ENCODE peak calls at places on chromosomes 1 and 21, in six cellular contexts. W is activated CD4-positive, alpha-beta T cell treated with anti-CD3 and anti-CD28 coated beads, Interleukin-2, amount 50 U/mL, for 1 hour; A is germinal center; N is heart right ventricle; Y is EH; G is neural crest cell. X is an unnamed sample.

GRCh38 chr1:226938903-226939438 is 1.1 kb upstream of the COQ8A start:
- DNase-seq in N (no peak), Y (peak), W (no peak), G (no peak), A (no peak), X (no peak)

GRCh38 chr1:21490774-21491482 is 18.3 kb upstream of the ALPL start:
- DNase-seq in A (no peak), W (no peak), Y (peak), G (no peak), N (no peak), X (no peak)

GRCh38 chr1:1137256-1138045 is 21.6 kb upstream of the C1orf159 start:
- DNase-seq in A (peak), W (peak), N (no peak), G (no peak), Y (no peak), X (peak)

GRCh38 chr1:181159451-181160151 is 71.1 kb downstream of the IER5 start:
- DNase-seq in A (no peak), W (peak), N (no peak), G (no peak), Y (peak), X (no peak)

GRCh38 chr1:151989131-151989868 is 4.4 kb downstream of the S100A10 start:
- DNase-seq in G (no peak), A (no peak), W (peak), N (peak), Y (peak), X (no peak)

GRCh38 chr1:158285756-158286241 is 3.9 kb upstream of the CD1C start:
- DNase-seq in Y (peak), W (no peak), N (no peak), A (peak), G (no peak), X (peak)

GRCh38 chr1:115302390-115302961 is 35.6 kb downstream of the NGF start:
- DNase-seq in A (no peak), G (no peak), N (no peak), W (no peak), Y (peak), X (no peak)

GRCh38 chr1:45620588-45621500 is 3.0 kb downstream of the CCDC17 start:
- DNase-seq in W (no peak), Y (no peak), A (no peak), G (no peak), N (no peak), X (no peak)

GRCh38 chr1:222546548-222547259 is 1.2 kb downstream of the HHIPL2 start:
- DNase-seq in Y (peak), N (no peak), A (no peak), W (no peak), G (no peak), X (no peak)

GRCh38 chr1:21264913-21265312 is 25.4 kb downstream of the ECE1 start:
- DNase-seq in G (no peak), A (no peak), W (no peak), Y (peak), N (no peak), X (no peak)

GRCh38 chr1:20359451-20360330 is 69.0 kb downstream of the VWA5B1 start:
- DNase-seq in Y (no peak), A (no peak), W (no peak), N (no peak), G (no peak), X (no peak)

GRCh38 chr1:91651671-91652071 is 151.0 kb downstream of the CDC7 start:
- DNase-seq in W (no peak), A (no peak), Y (peak), N (peak), G (no peak), X (no peak)

GRCh38 chr21:43304206-43304605 is 122.7 kb downstream of the SIK1 start:
- DNase-seq in N (no peak), W (no peak), G (no peak), Y (no peak), A (no peak), X (no peak)

GRCh38 chr1:211811848-211812247 is 18.7 kb downstream of the LPGAT1 start:
- DNase-seq in A (no peak), Y (no peak), N (no peak), W (no peak), G (no peak), X (no peak)

GRCh38 chr1:20473894-20474293 is 12.1 kb downstream of the CAMK2N1 start:
- DNase-seq in A (no peak), Y (no peak), N (no peak), W (no peak), G (no peak), X (no peak)

GRCh38 chr1:151839457-151840409 is at the start of gene C2CD4D:
- DNase-seq in G (peak), A (peak), W (peak), N (peak), Y (no peak), X (peak)

GRCh38 chr1:40389871-40390560 is 16.5 kb downstream of the SMAP2 start:
- DNase-seq in G (no peak), W (no peak), N (no peak), Y (peak), A (no peak), X (no peak)

GRCh38 chr1:201516511-201517127 is 9.7 kb upstream of the CSRP1 start:
- DNase-seq in Y (no peak), N (no peak), G (no peak), W (no peak), A (no peak), X (no peak)

GRCh38 chr1:201137579-201138310 is 10.8 kb upstream of the ASCL5 start:
- DNase-seq in A (no peak), Y (peak), G (no peak), W (no peak), N (peak), X (no peak)

GRCh38 chr1:167627615-167627864 is 2.5 kb upstream of the RCSD1 start:
- DNase-seq in G (no peak), W (no peak), A (peak), Y (no peak), N (no peak), X (no peak)

GRCh38 chr1:205199931-205200299 is 11.6 kb downstream of the DSTYK start:
- DNase-seq in Y (no peak), G (no peak), W (no peak), A (no peak), N (no peak), X (no peak)

GRCh38 chr1:28865997-28866650 is 48.2 kb upstream of the EPB41 start:
- DNase-seq in N (no peak), G (no peak), W (no peak), A (no peak), Y (no peak), X (no peak)

GRCh38 chr1:171948491-171948890 is 107.2 kb downstream of the DNM3 start:
- DNase-seq in A (no peak), N (no peak), Y (peak), G (no peak), W (no peak), X (no peak)

GRCh38 chr1:207853372-207853757 is 57.6 kb downstream of the CD34 start:
- DNase-seq in G (no peak), N (no peak), A (no peak), W (no peak), Y (peak), X (no peak)

GRCh38 chr21:29360799-29361765 is 62.4 kb downstream of the BACH1 start:
- DNase-seq in W (no peak), N (no peak), Y (no peak), G (no peak), A (no peak), X (no peak)

GRCh38 chr1:29970747-29971325 is 734.5 kb downstream of the PTPRU start:
- DNase-seq in N (no peak), G (no peak), W (no peak), Y (no peak), A (no peak), X (no peak)

GRCh38 chr1:77399250-77400086 is 117.6 kb downstream of the AK5 start:
- DNase-seq in A (no peak), W (no peak), N (no peak), G (no peak), Y (no peak), X (no peak)

GRCh38 chr1:222171005-222171404 is 376.9 kb downstream of the HHIPL2 start:
- DNase-seq in N (no peak), A (peak), W (no peak), Y (peak), G (no peak), X (peak)

GRCh38 chr1:58664881-58665280 is 35.0 kb downstream of the MYSM1 start:
- DNase-seq in G (no peak), N (no peak), Y (peak), W (no peak), A (no peak), X (no peak)

GRCh38 chr1:24267003-24267402 is 52.2 kb upstream of the GRHL3 start:
- DNase-seq in N (no peak), Y (no peak), A (no peak), W (no peak), G (no peak), X (no peak)

GRCh38 chr1:234276389-234276788 is 96.9 kb upstream of the COA6 start:
- DNase-seq in W (no peak), N (no peak), Y (no peak), A (no peak), G (no peak), X (no peak)

GRCh38 chr1:205301220-205301821 is 20.2 kb downstream of the NUAK2 start:
- DNase-seq in N (no peak), G (peak), W (no peak), A (no peak), Y (peak), X (no peak)